ENCODE peak calls at places on chromosome 12, in seven cellular contexts. D, I, J, K, E, G and B are unnamed samples.
A peak's percentile ranks its signal among the peaks of the same experiment; 100 is the strongest.

GRCh38 chr12:48937170-48937569 is 11.9 kb upstream of the FKBP11 start:
- DNase-seq in D (peak; percentile 39), I (no peak), E (no peak), J (peak; percentile 49), K (no peak), G (no peak), B (peak; percentile 53)

GRCh38 chr12:81500788-81501187 is 258.4 kb downstream of the PPFIA2 start:
- DNase-seq in D (no peak), I (no peak), J (no peak), G (no peak), K (no peak), E (no peak), B (no peak)

GRCh38 chr12:71726548-71726947 is 28.1 kb upstream of the RAB21 start:
- DNase-seq in E (no peak), K (no peak), I (peak; percentile 56), G (no peak), D (no peak), J (no peak), B (no peak)

GRCh38 chr12:81209001-81209400 is 131.1 kb downstream of the ACSS3 start:
- DNase-seq in J (no peak), G (no peak), E (peak; percentile 11), D (no peak), K (no peak), I (peak; percentile 49), B (no peak)

GRCh38 chr12:124109760-124110159 is 136.7 kb downstream of the ZNF664 start:
- DNase-seq in E (peak; percentile 85), J (no peak), G (peak; percentile 39), K (peak; percentile 83), D (peak; percentile 76), I (no peak), B (peak; percentile 67)

GRCh38 chr12:47105914-47106674 is 26.3 kb upstream of the AMIGO2 start:
- DNase-seq in I (no peak), K (no peak), D (no peak), G (no peak), E (no peak), J (no peak), B (no peak)

GRCh38 chr12:52050116-52050770 is 999 bp upstream of the NR4A1 start:
- DNase-seq in J (peak; percentile 57), K (no peak), G (no peak), E (no peak), I (no peak), D (no peak), B (no peak)

GRCh38 chr12:98418357-98419075 is 96.9 kb upstream of the TMPO start:
- DNase-seq in K (peak; percentile 50), D (peak; percentile 86), J (no peak), E (peak; percentile 51), G (no peak), I (no peak), B (peak; percentile 71)

GRCh38 chr12:109833307-109834189 is at the start of gene TRPV4:
- DNase-seq in K (peak; percentile 84), D (no peak), G (no peak), I (no peak), E (peak; percentile 64), J (peak; percentile 77), B (no peak)

GRCh38 chr12:103269962-103270361 is 225.8 kb downstream of the C12orf42 start:
- DNase-seq in D (no peak), G (no peak), J (no peak), E (no peak), I (no peak), K (no peak), B (no peak)

GRCh38 chr12:27162229-27162537 is 79.8 kb upstream of the C12orf71 start:
- DNase-seq in K (no peak), I (no peak), D (no peak), E (peak; percentile 72), G (no peak), J (no peak), B (no peak)

GRCh38 chr12:112134731-112135130 is 9.4 kb downstream of the TRAFD1 start:
- DNase-seq in K (no peak), G (no peak), J (no peak), I (no peak), D (no peak), E (no peak), B (no peak)

GRCh38 chr12:64781374-64782029 is 22.3 kb upstream of the GNS start:
- DNase-seq in J (no peak), K (no peak), E (peak; percentile 36), I (no peak), G (no peak), D (no peak), B (no peak)

GRCh38 chr12:124487065-124487833 is 80.2 kb downstream of the NCOR2 start:
- DNase-seq in I (no peak), E (no peak), J (no peak), G (no peak), K (peak; percentile 69), D (no peak), B (peak; percentile 43)

DNA sequence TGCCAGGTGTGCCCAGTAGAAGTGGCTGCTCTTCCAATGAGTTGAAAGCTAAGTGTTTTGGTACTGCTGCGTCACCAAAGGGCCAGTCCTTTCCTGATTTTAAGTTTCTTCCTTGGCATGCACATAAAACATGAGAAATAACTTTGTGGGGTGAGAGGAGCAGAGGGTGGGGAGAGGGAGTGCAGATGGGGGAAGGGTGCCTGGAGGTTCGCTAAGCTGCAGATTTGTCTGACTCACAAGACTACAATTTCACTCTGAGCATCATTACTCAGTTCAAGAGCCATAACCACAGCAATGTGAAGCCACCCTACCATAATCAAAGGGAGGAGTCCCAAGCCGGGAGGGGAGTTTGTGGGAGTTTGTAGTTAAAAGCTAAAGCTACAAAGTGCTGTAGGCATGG is 136.1 kb downstream of the ANO2 start:
- DNase-seq in D (no peak), E (no peak), I (no peak), K (no peak), J (no peak), G (no peak), B (no peak)
- TF ChIP-seq MAX in D (no peak), E (no peak), I (no peak), K (no peak), J (no peak), G (no peak), B (no peak)

GRCh38 chr12:113185180-113186032 is at the start of the genes DDX54 and RITA1:
- DNase-seq in J (peak; percentile 90), E (peak; percentile 76), I (peak; percentile 92), G (no peak), D (peak; percentile 91), K (peak; percentile 77), B (peak; percentile 93)
- TF ChIP-seq POLR2A in J (peak; percentile 78), E (peak; percentile 91), I (peak; percentile 86), G (peak; percentile 98), D (peak; percentile 78), K (peak; percentile 94), B (peak; percentile 79)

DNA sequence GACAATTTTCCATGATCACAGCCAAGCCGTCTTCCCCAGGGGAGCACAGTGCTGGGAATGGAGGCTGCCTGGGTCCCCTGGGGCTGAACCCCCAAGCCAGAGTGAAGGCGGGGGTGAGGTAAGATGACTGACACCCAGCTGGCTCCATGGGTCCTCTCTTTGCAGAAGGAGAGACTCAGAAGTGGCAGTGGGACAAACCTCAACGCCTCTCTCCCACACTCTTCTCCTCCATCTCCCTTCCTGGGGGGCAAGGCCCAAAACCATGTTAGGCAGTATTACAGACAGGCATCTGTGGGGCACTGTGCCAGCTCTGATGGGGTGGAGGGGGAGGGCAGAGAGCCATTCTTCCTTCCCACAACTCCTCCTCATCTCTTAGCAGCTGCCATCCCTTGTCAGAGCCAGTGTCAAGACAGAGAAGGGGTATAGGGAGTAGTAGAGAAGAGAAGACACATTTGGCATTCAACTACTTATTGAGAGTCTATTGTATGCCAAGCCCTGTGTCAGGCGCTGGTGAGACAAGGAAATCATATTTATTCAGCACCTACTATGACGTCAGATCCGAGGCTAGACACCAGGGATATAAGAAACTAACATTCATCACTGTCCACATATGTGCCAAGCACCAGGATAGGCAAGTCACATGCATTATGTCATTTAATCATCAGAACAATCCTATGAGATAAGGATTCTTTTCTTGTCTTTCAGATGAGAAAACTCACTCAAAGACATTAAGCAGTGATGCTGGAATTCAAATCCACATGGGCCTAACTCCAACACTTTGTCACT is 3.5 kb downstream of the ITGA7 start:
- DNase-seq in D (peak; percentile 43), K (no peak), E (no peak), G (no peak), J (no peak), I (no peak), B (no peak)
- H3K4me3 ChIP-seq in D (no peak overlapping the region), K (no peak overlapping the region), E (no peak overlapping the region), G (no peak overlapping the region), J (no peak overlapping the region), I (no peak overlapping the region), B (no peak overlapping the region)

GRCh38 chr12:56158926-56159461 is 835 bp downstream of the MYL6 start:
- DNase-seq in G (no peak), D (peak; percentile 72), K (no peak), J (peak; percentile 66), I (peak; percentile 70), E (peak; percentile 57), B (peak; percentile 77)
- TF ChIP-seq MAX in G (no peak), D (no peak), K (no peak), J (no peak), I (no peak), E (no peak), B (no peak)

GRCh38 chr12:56634242-56634836 is 4.2 kb upstream of the BAZ2A start:
- DNase-seq in E (peak; percentile 23), J (peak; percentile 86), K (peak; percentile 73), I (peak; percentile 70), D (peak; percentile 62), G (no peak), B (peak; percentile 45)

GRCh38 chr12:56636118-56636674 is 6.1 kb upstream of the BAZ2A start:
- DNase-seq in K (peak; percentile 70), J (peak; percentile 73), G (peak; percentile 83), I (peak; percentile 84), D (peak; percentile 91), E (peak; percentile 86), B (peak; percentile 92)

GRCh38 chr12:56633465-56634241 is 3.5 kb upstream of the BAZ2A start:
- DNase-seq in D (no peak), I (no peak), G (no peak), J (no peak), E (no peak), K (no peak), B (no peak)

GRCh38 chr12:56635539-56636117 is 5.5 kb upstream of the BAZ2A start:
- DNase-seq in D (peak; percentile 17), G (no peak), I (no peak), E (peak; percentile 33), K (no peak), J (peak; percentile 76), B (peak; percentile 54)

GRCh38 chr12:56634837-56635538 is 4.9 kb upstream of the BAZ2A start:
- DNase-seq in K (peak; percentile 78), G (no peak), D (peak; percentile 94), E (peak; percentile 70), J (peak; percentile 85), I (peak; percentile 75), B (peak; percentile 81)
- TF ChIP-seq POLR2A in K (no peak), G (peak; percentile 70), D (peak; percentile 37), E (no peak), J (no peak), I (no peak), B (peak; percentile 29)